ENCODE peak calls at places on chromosome 5, in four cellular contexts. One of them, this sample, is unnamed.
A peak's percentile ranks its signal among the peaks of the same experiment; 100 is the strongest.

GRCh38 chr5:149913449-149914419 is 30.9 kb downstream of the PDE6A start:
- DNase-seq in mesenchymal stem cell: no peak
- DNase-seq in trophoblast cell: no peak
- DNase-seq in mesendoderm: peak; percentile 49
- DNase-seq in this sample: no peak

GRCh38 chr5:151125421-151125820 is 32.2 kb downstream of the ANXA6 start:
- DNase-seq in mesendoderm: no peak
- DNase-seq in trophoblast cell: no peak
- DNase-seq in mesenchymal stem cell: no peak
- DNase-seq in this sample: no peak

GRCh38 chr5:173094012-173094661 is 38.0 kb downstream of the CREBRF start:
- DNase-seq in trophoblast cell: no peak
- DNase-seq in mesenchymal stem cell: peak; percentile 64
- DNase-seq in mesendoderm: no peak
- DNase-seq in this sample: no peak

GRCh38 chr5:16773990-16774389 is 157.2 kb upstream of the RETREG1 start:
- DNase-seq in mesenchymal stem cell: peak; percentile 74
- DNase-seq in trophoblast cell: no peak
- DNase-seq in mesendoderm: peak; percentile 25
- DNase-seq in this sample: no peak

GRCh38 chr5:32538031-32538547 is 47.3 kb upstream of the SUB1 start:
- DNase-seq in mesenchymal stem cell: no peak
- DNase-seq in mesendoderm: no peak
- DNase-seq in trophoblast cell: no peak
- DNase-seq in this sample: no peak

GRCh38 chr5:170747851-170748250 is 35.7 kb upstream of the GABRP start:
- DNase-seq in mesenchymal stem cell: peak; percentile 28
- DNase-seq in mesendoderm: peak; percentile 77
- DNase-seq in trophoblast cell: no peak
- DNase-seq in this sample: no peak

GRCh38 chr5:150636391-150637244 is 3.8 kb upstream of the SYNPO start:
- DNase-seq in mesenchymal stem cell: peak; percentile 72
- DNase-seq in trophoblast cell: no peak
- DNase-seq in mesendoderm: no peak
- DNase-seq in this sample: no peak

GRCh38 chr5:83306572-83307241 is 164.8 kb upstream of the VCAN start:
- DNase-seq in mesendoderm: peak; percentile 12
- DNase-seq in trophoblast cell: no peak
- DNase-seq in mesenchymal stem cell: peak; percentile 91
- DNase-seq in this sample: no peak

GRCh38 chr5:81750308-81751008 is 439 bp downstream of the SSBP2 start:
- DNase-seq in mesenchymal stem cell: no peak
- DNase-seq in mesendoderm: no peak
- DNase-seq in trophoblast cell: no peak
- DNase-seq in this sample: no peak

GRCh38 chr5:75463726-75464125 is 47.7 kb downstream of the CERT1 start:
- DNase-seq in trophoblast cell: no peak
- DNase-seq in mesenchymal stem cell: no peak
- DNase-seq in mesendoderm: no peak
- DNase-seq in this sample: no peak

GRCh38 chr5:140262221-140262620 is 40.7 kb downstream of the PFDN1 start:
- DNase-seq in trophoblast cell: no peak
- DNase-seq in mesendoderm: no peak
- DNase-seq in mesenchymal stem cell: no peak
- DNase-seq in this sample: no peak

GRCh38 chr5:139193928-139194327 is 4.2 kb downstream of the SIL1 start:
- DNase-seq in mesendoderm: peak; percentile 45
- DNase-seq in mesenchymal stem cell: no peak
- DNase-seq in trophoblast cell: peak; percentile 9
- DNase-seq in this sample: no peak

GRCh38 chr5:73759771-73760170 is 133.8 kb downstream of the ARHGEF28 start:
- DNase-seq in trophoblast cell: no peak
- DNase-seq in mesenchymal stem cell: peak; percentile 28
- DNase-seq in mesendoderm: no peak
- DNase-seq in this sample: no peak

GRCh38 chr5:54062958-54063357 is 247.4 kb downstream of the ARL15 start:
- DNase-seq in mesenchymal stem cell: peak; percentile 40
- DNase-seq in mesendoderm: peak; percentile 31
- DNase-seq in trophoblast cell: no peak
- DNase-seq in this sample: no peak

GRCh38 chr5:149944666-149945065 is at the start of gene PDE6A:
- DNase-seq in trophoblast cell: no peak
- DNase-seq in mesendoderm: no peak
- DNase-seq in mesenchymal stem cell: no peak
- DNase-seq in this sample: no peak

GRCh38 chr5:109038209-109038840 is 290.6 kb downstream of the FER start:
- DNase-seq in mesenchymal stem cell: peak; percentile 44
- DNase-seq in trophoblast cell: no peak
- DNase-seq in mesendoderm: no peak
- DNase-seq in this sample: no peak

GRCh38 chr5:169521366-169521983 is 62.1 kb upstream of the SPDL1 start:
- DNase-seq in mesenchymal stem cell: no peak
- DNase-seq in trophoblast cell: no peak
- DNase-seq in mesendoderm: no peak
- DNase-seq in this sample: no peak

GRCh38 chr5:173669483-173669882 is 53.0 kb upstream of the BOD1 start:
- DNase-seq in mesendoderm: no peak
- DNase-seq in mesenchymal stem cell: no peak
- DNase-seq in trophoblast cell: no peak
- DNase-seq in this sample: no peak

GRCh38 chr5:8340261-8340660 is 471.3 kb downstream of the MTRR start:
- DNase-seq in mesendoderm: peak; percentile 20
- DNase-seq in mesenchymal stem cell: no peak
- DNase-seq in trophoblast cell: no peak
- DNase-seq in this sample: no peak

GRCh38 chr5:133514456-133514855 is 97.9 kb downstream of the FSTL4 start:
- DNase-seq in mesenchymal stem cell: no peak
- DNase-seq in mesendoderm: no peak
- DNase-seq in trophoblast cell: no peak
- DNase-seq in this sample: no peak

GRCh38 chr5:149162401-149163084 is 21.2 kb downstream of the ABLIM3 start:
- DNase-seq in mesendoderm: no peak
- DNase-seq in trophoblast cell: no peak
- DNase-seq in mesenchymal stem cell: peak; percentile 66
- DNase-seq in this sample: no peak

GRCh38 chr5:157574456-157575095 is 999 bp downstream of the ADAM19 start:
- DNase-seq in trophoblast cell: no peak
- DNase-seq in mesendoderm: peak; percentile 57
- DNase-seq in mesenchymal stem cell: peak; percentile 53
- DNase-seq in this sample: no peak

GRCh38 chr5:178348356-178349146 is 115.9 kb upstream of the PHYKPL start:
- DNase-seq in mesendoderm: no peak
- DNase-seq in mesenchymal stem cell: no peak
- DNase-seq in trophoblast cell: no peak
- DNase-seq in this sample: no peak

GRCh38 chr5:178349147-178349527 is 116.5 kb upstream of the PHYKPL start:
- DNase-seq in mesendoderm: no peak
- DNase-seq in trophoblast cell: no peak
- DNase-seq in mesenchymal stem cell: no peak
- DNase-seq in this sample: no peak

GRCh38 chr5:178349607-178350353 is 117.2 kb upstream of the PHYKPL start:
- DNase-seq in mesendoderm: no peak
- DNase-seq in mesenchymal stem cell: no peak
- DNase-seq in trophoblast cell: no peak
- DNase-seq in this sample: no peak

GRCh38 chr5:178347956-178348355 is 115.4 kb upstream of the PHYKPL start:
- DNase-seq in mesenchymal stem cell: no peak
- DNase-seq in trophoblast cell: no peak
- DNase-seq in mesendoderm: no peak
- DNase-seq in this sample: no peak

DNA sequence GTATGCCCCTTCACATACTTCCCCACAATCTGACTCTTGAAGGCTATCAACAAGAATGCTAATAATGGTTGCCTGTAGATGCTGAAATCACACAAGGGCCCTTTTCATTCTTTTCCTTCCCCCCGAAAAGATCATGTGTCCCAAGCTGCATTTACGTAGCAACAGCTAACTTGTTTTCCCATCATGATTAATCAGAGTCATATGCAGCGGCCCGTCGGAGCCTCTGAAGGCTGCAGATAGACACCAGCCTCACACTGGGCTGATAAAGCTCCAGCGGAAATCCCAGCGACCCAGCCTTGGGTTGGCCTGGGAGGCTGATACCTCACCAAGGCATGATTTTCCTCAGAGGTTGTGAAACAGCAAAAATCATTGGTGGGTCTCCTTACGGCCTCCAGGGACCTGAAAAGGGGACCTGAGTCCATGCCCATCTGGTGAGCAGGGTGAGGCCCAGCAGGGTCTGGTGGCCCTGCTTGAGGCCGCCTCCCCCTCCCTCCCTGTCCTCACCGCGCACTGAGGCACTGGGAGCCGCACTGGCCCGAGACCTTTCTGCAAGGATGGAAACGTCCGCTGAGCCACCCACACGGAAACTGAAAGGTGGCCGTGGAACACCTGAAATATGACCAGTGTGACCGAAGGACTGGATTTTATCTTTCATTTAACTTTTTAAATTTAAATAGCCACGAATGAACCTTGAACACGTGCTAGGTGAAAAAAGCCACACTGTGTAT is 114.2 kb upstream of the PHYKPL start:
- DNase-seq in mesendoderm: no peak
- DNase-seq in mesenchymal stem cell: no peak
- DNase-seq in trophoblast cell: no peak
- DNase-seq in this sample: no peak
- H4K8ac ChIP-seq in mesendoderm: no peak overlapping the region
- H4K8ac ChIP-seq in mesenchymal stem cell: no peak overlapping the region
- H4K8ac ChIP-seq in trophoblast cell: no peak overlapping the region
- H4K8ac ChIP-seq in this sample: no peak overlapping the region

GRCh38 chr5:102532126-102532525 is 33.3 kb upstream of the SLCO6A1 start:
- DNase-seq in mesenchymal stem cell: no peak
- DNase-seq in mesendoderm: no peak
- DNase-seq in trophoblast cell: no peak
- DNase-seq in this sample: no peak

GRCh38 chr5:102531506-102531905 is 32.7 kb upstream of the SLCO6A1 start:
- DNase-seq in trophoblast cell: no peak
- DNase-seq in mesenchymal stem cell: peak; percentile 42
- DNase-seq in mesendoderm: no peak
- DNase-seq in this sample: no peak

GRCh38 chr5:102528600-102528999 is 29.8 kb upstream of the SLCO6A1 start:
- DNase-seq in mesendoderm: no peak
- DNase-seq in trophoblast cell: no peak
- DNase-seq in mesenchymal stem cell: no peak
- DNase-seq in this sample: peak; percentile 12

GRCh38 chr5:102523541-102524175 is 24.9 kb upstream of the SLCO6A1 start:
- DNase-seq in mesenchymal stem cell: no peak
- DNase-seq in trophoblast cell: no peak
- DNase-seq in mesendoderm: no peak
- DNase-seq in this sample: no peak

GRCh38 chr5:102527547-102527946 is 28.7 kb upstream of the SLCO6A1 start:
- DNase-seq in mesendoderm: no peak
- DNase-seq in trophoblast cell: no peak
- DNase-seq in mesenchymal stem cell: no peak
- DNase-seq in this sample: no peak
- H3K23ac ChIP-seq in mesendoderm: no peak overlapping the region
- H3K23ac ChIP-seq in trophoblast cell: no peak overlapping the region
- H3K23ac ChIP-seq in mesenchymal stem cell: no peak overlapping the region
- H3K23ac ChIP-seq in this sample: no peak overlapping the region

GRCh38 chr5:68522863-68523262 is 307.3 kb downstream of the PIK3R1 start:
- DNase-seq in mesendoderm: no peak
- DNase-seq in mesenchymal stem cell: peak; percentile 79
- DNase-seq in trophoblast cell: no peak
- DNase-seq in this sample: no peak
- H4K8ac ChIP-seq in mesendoderm: no peak overlapping the region
- H4K8ac ChIP-seq in mesenchymal stem cell: peak overlapping the region; percentile 87
- H4K8ac ChIP-seq in trophoblast cell: no peak overlapping the region
- H4K8ac ChIP-seq in this sample: no peak overlapping the region

DNA sequence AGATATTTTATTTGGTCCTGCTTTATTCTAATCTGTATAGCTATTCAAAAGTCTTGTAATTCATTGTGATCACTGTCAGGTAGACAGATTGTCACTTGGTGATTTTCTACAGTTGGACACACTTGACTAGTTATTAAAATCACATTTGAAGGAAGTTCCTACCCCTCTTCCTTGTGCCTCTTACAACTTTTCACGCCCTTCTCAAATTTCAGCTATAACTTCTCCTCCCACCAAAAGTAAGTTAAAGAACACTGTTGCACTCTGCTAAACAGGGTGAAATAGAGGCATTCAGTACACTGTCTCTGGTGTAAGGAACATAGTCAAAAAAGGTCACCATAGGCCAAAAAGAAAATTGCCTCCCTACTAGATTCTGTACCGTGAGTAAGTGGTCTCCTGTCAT is 142.1 kb upstream of the POU5F2 start:
- DNase-seq in trophoblast cell: no peak
- DNase-seq in mesenchymal stem cell: no peak
- DNase-seq in mesendoderm: no peak
- DNase-seq in this sample: no peak
- H3K23ac ChIP-seq in trophoblast cell: no peak overlapping the region
- H3K23ac ChIP-seq in mesenchymal stem cell: no peak overlapping the region
- H3K23ac ChIP-seq in mesendoderm: no peak overlapping the region
- H3K23ac ChIP-seq in this sample: no peak overlapping the region

GRCh38 chr5:179733764-179734126 is 1.1 kb downstream of the MAML1 start:
- DNase-seq in trophoblast cell: no peak
- DNase-seq in mesendoderm: no peak
- DNase-seq in mesenchymal stem cell: no peak
- DNase-seq in this sample: peak; percentile 6
- H4K8ac ChIP-seq in trophoblast cell: peak overlapping the region; percentile 90
- H4K8ac ChIP-seq in mesendoderm: no peak overlapping the region
- H4K8ac ChIP-seq in mesenchymal stem cell: no peak overlapping the region
- H4K8ac ChIP-seq in this sample: no peak overlapping the region

DNA sequence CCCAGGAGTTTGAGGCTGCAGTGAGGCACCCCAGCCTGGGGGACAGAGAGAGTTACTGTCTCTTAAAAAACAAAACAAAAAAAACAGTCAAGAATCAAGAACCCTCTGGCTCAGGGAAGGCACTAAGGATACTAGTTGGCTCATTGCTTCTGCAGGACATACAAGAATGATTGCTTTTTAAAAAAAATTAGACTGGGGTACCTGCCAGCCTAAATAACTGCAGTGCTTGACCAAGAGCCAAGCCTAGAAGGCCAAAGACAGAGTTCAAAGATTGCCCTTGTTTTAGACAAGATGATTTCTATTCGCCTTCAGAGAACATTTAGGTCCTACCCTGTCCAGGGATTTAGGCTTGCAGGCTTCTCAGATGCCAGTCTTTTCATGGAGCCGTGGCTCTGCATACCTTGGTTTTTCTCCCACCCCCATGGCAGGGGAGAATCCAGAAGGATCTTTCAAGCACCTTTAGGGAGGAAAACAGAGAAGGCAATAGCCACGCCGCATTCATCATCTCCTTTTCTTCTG is 93.7 kb upstream of the IL6ST start:
- DNase-seq in mesendoderm: no peak
- DNase-seq in trophoblast cell: no peak
- DNase-seq in mesenchymal stem cell: no peak
- DNase-seq in this sample: no peak
- H3K23ac ChIP-seq in mesendoderm: no peak overlapping the region
- H3K23ac ChIP-seq in trophoblast cell: no peak overlapping the region
- H3K23ac ChIP-seq in mesenchymal stem cell: no peak overlapping the region
- H3K23ac ChIP-seq in this sample: no peak overlapping the region